ENCODE peak calls at places on chromosome 9, in seven cellular contexts. H, G, R, D, M, L and O are unnamed samples.
A peak's percentile ranks its signal among the peaks of the same experiment; 100 is the strongest.

GRCh38 chr9:72980600-72981265 is 27.9 kb upstream of the ALDH1A1 start:
- DNase-seq in H (no peak), G (no peak), R (no peak), D (no peak), M (no peak), L (no peak), O (no peak)

GRCh38 chr9:114908796-114909448 is 21.5 kb downstream of the TNFSF8 start:
- DNase-seq in H (no peak), G (no peak), R (peak; percentile 52), D (no peak), M (no peak), L (no peak), O (no peak)

GRCh38 chr9:108290839-108291585 is 564.8 kb downstream of the ACTL7B start:
- DNase-seq in H (no peak), G (no peak), R (no peak), D (no peak), M (no peak), L (no peak), O (peak; percentile 40)

GRCh38 chr9:75715360-75715759 is 175.1 kb upstream of the PCSK5 start:
- DNase-seq in H (no peak), G (no peak), R (no peak), D (no peak), M (no peak), L (peak; percentile 73), O (no peak)

GRCh38 chr9:76162751-76163500 is 231.3 kb downstream of the RFK start:
- DNase-seq in H (no peak), G (peak; percentile 30), R (peak; percentile 51), D (no peak), M (no peak), L (peak; percentile 85), O (no peak)

GRCh38 chr9:22457448-22457847 is 10.8 kb downstream of the DMRTA1 start:
- DNase-seq in H (peak; percentile 69), G (no peak), R (no peak), D (no peak), M (no peak), L (no peak), O (no peak)

GRCh38 chr9:76996700-76997099 is 22.8 kb upstream of the FOXB2 start:
- DNase-seq in H (no peak), G (peak; percentile 33), R (peak; percentile 48), D (no peak), M (no peak), L (peak; percentile 54), O (peak; percentile 44)

GRCh38 chr9:31253800-31254762 is 1130.4 kb upstream of the ACO1 start:
- DNase-seq in H (no peak), G (no peak), R (no peak), D (no peak), M (no peak), L (no peak), O (no peak)

GRCh38 chr9:88184986-88185385 is 46.7 kb upstream of the SPATA31C2 start:
- DNase-seq in H (no peak), G (no peak), R (no peak), D (no peak), M (no peak), L (peak; percentile 13), O (no peak)